ENCODE peak calls at places on chromosomes 1 and 21, in five cellular contexts. D is GM20000, J is upper lobe of right lung, X is A549, I is foreskin fibroblast. N is an unnamed sample.
A peak's percentile ranks its signal among the peaks of the same experiment; 100 is the strongest.

GRCh38 chr1:241985787-241986186 is 13.1 kb downstream of the MAP1LC3C start:
- DNase-seq in D (peak; percentile 59), J (no peak), X (peak; percentile 76), I (peak; percentile 78), N (no peak)

GRCh38 chr1:116465845-116466685 is 93.0 kb downstream of the ATP1A1 start:
- DNase-seq in D (no peak), J (no peak), X (no peak), I (no peak), N (no peak)

GRCh38 chr1:197304626-197305200 is 36.7 kb downstream of the CRB1 start:
- DNase-seq in D (no peak), J (no peak), X (no peak), I (no peak), N (no peak)

GRCh38 chr1:10724052-10724494 is 72.4 kb downstream of the CASZ1 start:
- DNase-seq in D (no peak), J (peak; percentile 86), X (peak; percentile 25), I (peak; percentile 36), N (no peak)

GRCh38 chr1:93588206-93588605 is 93.4 kb downstream of the BCAR3 start:
- DNase-seq in D (no peak), J (no peak), X (no peak), I (no peak), N (no peak)

GRCh38 chr1:174358786-174359453 is 88.8 kb upstream of the GPR52 start:
- DNase-seq in D (no peak), J (no peak), X (no peak), I (no peak), N (no peak)

GRCh38 chr1:97599447-97599846 is 321.4 kb downstream of the DPYD start:
- DNase-seq in D (no peak), J (no peak), X (no peak), I (no peak), N (no peak)

GRCh38 chr1:195472298-195472697 is 1135.9 kb downstream of the KCNT2 start:
- DNase-seq in D (no peak), J (no peak), X (no peak), I (no peak), N (no peak)

GRCh38 chr1:238129677-238130076 is 239.0 kb upstream of the ZP4 start:
- DNase-seq in D (no peak), J (no peak), X (no peak), I (no peak), N (no peak)

GRCh38 chr1:175968486-175969182 is 225.2 kb upstream of the TNR start:
- DNase-seq in D (no peak), J (no peak), X (no peak), I (peak; percentile 9), N (no peak)

GRCh38 chr21:29091032-29091431 is 17.6 kb upstream of the CCT8 start:
- DNase-seq in D (no peak), J (no peak), X (peak; percentile 7), I (peak; percentile 80), N (no peak)

GRCh38 chr1:13781907-13782633 is 82.1 kb downstream of the PRDM2 start:
- DNase-seq in D (no peak), J (no peak), X (no peak), I (peak; percentile 86), N (no peak)

GRCh38 chr1:184563308-184563707 is 176.5 kb downstream of the C1orf21 start:
- DNase-seq in D (no peak), J (no peak), X (no peak), I (peak; percentile 52), N (no peak)

GRCh38 chr1:4108741-4109625 is 208.9 kb upstream of the C1orf174 start:
- DNase-seq in D (no peak), J (peak; percentile 47), X (no peak), I (no peak), N (peak; percentile 47)

GRCh38 chr1:7755448-7755847 is 15.6 kb upstream of the VAMP3 start:
- DNase-seq in D (no peak), J (no peak), X (no peak), I (no peak), N (no peak)

GRCh38 chr1:90925928-90926869 is 95.6 kb downstream of the ZNF644 start:
- DNase-seq in D (no peak), J (no peak), X (no peak), I (peak; percentile 54), N (no peak)

GRCh38 chr21:31837613-31838390 is 35.0 kb upstream of the HUNK start:
- DNase-seq in D (no peak), J (no peak), X (no peak), I (no peak), N (no peak)

GRCh38 chr1:97832490-97832889 is 88.3 kb downstream of the DPYD start:
- DNase-seq in D (no peak), J (no peak), X (no peak), I (no peak), N (no peak)

GRCh38 chr1:156667610-156667967 is 9.6 kb downstream of the NES start:
- DNase-seq in D (no peak), J (no peak), X (no peak), I (peak; percentile 66), N (no peak)

GRCh38 chr21:14685568-14685967 is 139.5 kb upstream of the SAMSN1 start:
- DNase-seq in D (no peak), J (no peak), X (no peak), I (no peak), N (no peak)

GRCh38 chr1:188462837-188463236 is 1634.1 kb downstream of the PLA2G4A start:
- DNase-seq in D (no peak), J (no peak), X (no peak), I (no peak), N (no peak)

GRCh38 chr1:196466656-196467055 is 141.6 kb downstream of the KCNT2 start:
- DNase-seq in D (no peak), J (no peak), X (no peak), I (peak; percentile 85), N (no peak)

GRCh38 chr1:111856411-111857135 is 100.9 kb downstream of the DDX20 start:
- DNase-seq in D (no peak), J (no peak), X (no peak), I (no peak), N (no peak)

GRCh38 chr1:63463248-63463647 is 59.8 kb downstream of the ITGB3BP start:
- DNase-seq in D (no peak), J (no peak), X (no peak), I (peak; percentile 9), N (no peak)

GRCh38 chr1:43883321-43883720 is 50.3 kb upstream of the ARTN start:
- DNase-seq in D (no peak), J (no peak), X (no peak), I (no peak), N (no peak)

GRCh38 chr1:9246841-9247785 is 12.5 kb downstream of the H6PD start:
- DNase-seq in D (no peak), J (no peak), X (no peak), I (no peak), N (no peak)

GRCh38 chr1:21939650-21940374 is 2.7 kb upstream of the HSPG2 start:
- DNase-seq in D (no peak), J (peak; percentile 82), X (peak; percentile 65), I (peak; percentile 98), N (no peak)

DNA sequence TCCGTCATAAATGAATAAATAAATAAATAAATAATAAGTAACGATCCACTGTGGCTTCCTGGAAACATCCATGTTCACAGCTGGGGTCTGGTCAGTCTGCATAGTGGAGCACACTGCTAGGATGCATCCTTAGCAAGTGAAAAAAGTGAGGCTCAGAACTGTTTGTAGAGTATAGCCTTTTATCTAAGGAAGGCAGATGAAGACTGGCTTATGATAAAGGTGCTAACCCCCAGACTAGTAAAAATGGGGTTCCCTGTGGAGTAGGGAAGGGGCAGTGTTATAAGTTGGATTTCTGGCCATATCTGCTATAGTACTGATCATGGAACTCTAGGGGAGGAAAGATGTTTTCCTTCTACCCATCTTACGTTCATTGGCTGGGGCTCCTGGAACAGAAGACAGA is 15.9 kb downstream of the PKNOX1 start:
- DNase-seq in D (no peak), J (no peak), X (no peak), I (no peak), N (no peak)
- TF ChIP-seq CTCF in D (no peak), J (no peak), X (no peak), I (no peak), N (no peak)

DNA sequence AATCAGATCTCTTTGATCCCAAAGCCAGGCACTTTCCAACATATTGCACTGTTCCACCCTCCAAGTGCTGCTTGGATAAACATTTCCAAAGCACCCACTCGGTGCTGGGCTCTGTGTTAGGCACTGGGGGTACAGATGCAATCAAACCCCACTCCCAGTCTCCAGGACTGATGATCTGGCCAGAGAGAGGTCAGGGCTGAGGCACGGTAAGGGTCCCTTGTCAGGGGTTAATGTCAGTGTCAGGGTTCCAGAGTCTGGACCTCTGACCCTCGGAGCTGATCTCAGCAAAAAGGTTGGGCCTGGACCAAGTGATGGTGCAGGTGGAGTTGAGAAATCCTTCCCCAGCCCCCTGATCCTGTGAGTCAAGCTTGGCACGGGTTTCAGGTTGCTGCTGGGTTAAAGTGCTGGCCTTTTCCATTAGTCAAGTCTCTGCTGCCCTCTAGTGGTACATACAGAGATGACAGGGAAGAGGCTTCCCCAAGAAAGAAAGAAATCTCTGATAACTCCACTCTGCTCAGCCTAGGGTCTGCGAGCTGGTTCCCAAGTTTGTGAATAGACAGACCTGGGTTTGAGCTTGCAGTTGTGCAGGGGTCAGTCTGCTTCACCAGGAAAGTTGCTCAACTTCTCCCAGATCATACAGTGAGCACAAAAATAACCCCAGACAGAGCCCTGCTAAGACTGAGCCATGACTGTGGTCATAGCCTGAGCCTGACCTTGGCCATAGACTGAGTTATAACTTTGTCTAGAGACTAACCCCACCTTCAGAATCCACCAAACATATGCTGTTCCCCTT is 74.6 kb downstream of the DMRTA2 start:
- DNase-seq in D (peak; percentile 70), J (no peak), X (peak; percentile 56), I (peak; percentile 86), N (no peak)
- TF ChIP-seq CTCF in D (peak; percentile 78), J (peak; percentile 89), X (peak; percentile 63), I (peak; percentile 84), N (peak; percentile 78)

DNA sequence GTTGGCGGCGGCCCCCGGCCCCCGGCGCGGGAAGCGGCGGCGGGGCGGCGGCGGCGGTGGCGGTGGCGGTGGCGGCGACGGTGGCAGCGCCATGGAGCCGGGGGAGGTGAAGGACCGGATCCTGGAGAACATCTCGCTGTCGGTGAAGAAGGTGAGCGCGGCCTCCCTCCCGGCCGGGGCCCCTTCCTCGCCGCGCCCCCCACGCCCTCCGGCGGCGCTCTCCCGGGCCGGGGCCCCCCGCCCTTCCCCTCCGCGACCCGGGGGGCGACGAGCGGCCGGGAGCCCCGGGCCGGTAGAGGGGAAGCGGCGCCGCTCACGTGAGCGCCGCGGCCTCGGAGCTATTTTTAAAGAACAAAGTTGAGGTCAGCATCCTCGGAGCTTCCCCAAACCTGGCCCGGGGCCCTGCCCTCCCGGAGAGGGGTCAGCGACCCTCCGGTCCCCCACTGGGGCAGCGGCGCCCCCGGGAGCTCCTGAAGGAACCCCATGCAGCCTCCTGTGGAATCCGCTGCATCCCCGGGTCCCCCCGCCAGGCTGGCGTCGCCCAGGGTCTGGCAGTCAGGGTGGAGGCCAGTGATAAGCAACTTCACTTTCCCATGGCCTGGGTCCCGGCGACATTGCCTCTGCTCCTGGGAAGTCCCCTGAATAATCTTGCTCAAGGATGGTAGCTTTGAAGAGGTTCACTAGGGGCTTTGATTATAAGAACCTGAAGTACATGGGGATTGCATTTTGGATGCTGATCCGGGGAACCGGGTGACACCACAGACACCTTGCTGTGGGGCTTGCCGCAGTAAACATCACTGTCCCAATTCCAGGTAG is 556 bp downstream of the PLEKHM2 start:
- DNase-seq in D (peak; percentile 59), J (peak; percentile 77), X (peak; percentile 60), I (peak; percentile 57), N (no peak)
- TF ChIP-seq CTCF in D (no peak), J (no peak), X (no peak), I (no peak), N (no peak)

DNA sequence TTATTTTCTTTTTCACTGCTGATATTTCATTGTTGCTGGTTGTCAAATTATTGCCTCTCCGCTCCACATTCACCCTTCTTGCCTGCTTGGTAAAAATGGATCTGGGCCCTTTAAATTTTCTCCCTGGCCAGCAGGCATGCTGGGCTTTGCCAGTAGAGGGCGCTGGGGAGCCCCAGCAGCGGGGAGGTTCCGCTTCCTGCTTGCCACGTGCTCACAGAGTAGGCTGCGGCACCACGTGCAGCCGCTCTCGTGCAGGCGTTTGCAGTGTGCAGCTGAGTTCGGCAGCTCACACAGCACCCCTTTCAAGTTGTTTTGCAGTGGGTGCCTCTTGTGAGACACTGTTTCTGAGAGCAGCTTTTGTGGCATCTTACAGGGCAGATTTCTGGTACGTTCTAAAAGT is at the start of gene ACTL8:
- DNase-seq in D (no peak), J (no peak), X (no peak), I (no peak), N (no peak)
- TF ChIP-seq CTCF in D (peak; percentile 10), J (peak; percentile 12), X (no peak), I (peak; percentile 18), N (no peak)